ENCODE peak calls at places on chromosome 10, in four cellular contexts. One of them, this sample, is unnamed.

GRCh38 chr10:36489928-36490279 is 635.5 kb upstream of the ANKRD30A start:
- DNase-seq in cardiac muscle cell: peak; percentile 75
- DNase-seq in neural crest cell: no peak
- DNase-seq in HTR-8/SVneo: peak; percentile 52
- DNase-seq in this sample: no peak

GRCh38 chr10:118721005-118721876 is 33.5 kb downstream of the CACUL1 start:
- DNase-seq in cardiac muscle cell: peak; percentile 69
- DNase-seq in neural crest cell: peak; percentile 66
- DNase-seq in HTR-8/SVneo: peak; percentile 15
- DNase-seq in this sample: peak; percentile 54

GRCh38 chr10:63266337-63267327 is 133.5 kb downstream of the NRBF2 start:
- DNase-seq in cardiac muscle cell: peak; percentile 22
- DNase-seq in neural crest cell: no peak
- DNase-seq in HTR-8/SVneo: no peak
- DNase-seq in this sample: peak; percentile 22

GRCh38 chr10:64091889-64092288 is 570.7 kb downstream of the REEP3 start:
- DNase-seq in cardiac muscle cell: peak; percentile 9
- DNase-seq in neural crest cell: no peak
- DNase-seq in HTR-8/SVneo: peak; percentile 3
- DNase-seq in this sample: peak; percentile 69

GRCh38 chr10:73113543-73113942 is 3.3 kb downstream of the NUDT13 start:
- DNase-seq in cardiac muscle cell: peak; percentile 36
- DNase-seq in neural crest cell: no peak
- DNase-seq in HTR-8/SVneo: no peak
- DNase-seq in this sample: no peak

GRCh38 chr10:24333736-24334135 is 124.8 kb downstream of the KIAA1217 start:
- DNase-seq in cardiac muscle cell: peak; percentile 81
- DNase-seq in neural crest cell: no peak
- DNase-seq in HTR-8/SVneo: no peak
- DNase-seq in this sample: no peak

GRCh38 chr10:83545901-83546391 is 593.4 kb upstream of the GHITM start:
- DNase-seq in cardiac muscle cell: peak; percentile 56
- DNase-seq in neural crest cell: no peak
- DNase-seq in HTR-8/SVneo: no peak
- DNase-seq in this sample: no peak

GRCh38 chr10:22339761-22340361 is 5.4 kb upstream of the SPAG6 start:
- DNase-seq in cardiac muscle cell: no peak
- DNase-seq in neural crest cell: no peak
- DNase-seq in HTR-8/SVneo: no peak
- DNase-seq in this sample: no peak

GRCh38 chr10:84715911-84716310 is 387.5 kb downstream of the CCSER2 start:
- DNase-seq in cardiac muscle cell: peak; percentile 14
- DNase-seq in neural crest cell: peak; percentile 39
- DNase-seq in HTR-8/SVneo: peak; percentile 4
- DNase-seq in this sample: peak; percentile 71

GRCh38 chr10:36534471-36535002 is 590.9 kb upstream of the ANKRD30A start:
- DNase-seq in cardiac muscle cell: peak; percentile 61
- DNase-seq in neural crest cell: no peak
- DNase-seq in HTR-8/SVneo: peak; percentile 84
- DNase-seq in this sample: no peak

GRCh38 chr10:119517235-119518141 is 25.0 kb downstream of the RGS10 start:
- DNase-seq in cardiac muscle cell: peak; percentile 55
- DNase-seq in neural crest cell: no peak
- DNase-seq in HTR-8/SVneo: no peak
- DNase-seq in this sample: no peak

GRCh38 chr10:44153901-44154670 is 230.8 kb downstream of the CXCL12 start:
- DNase-seq in cardiac muscle cell: no peak
- DNase-seq in neural crest cell: no peak
- DNase-seq in HTR-8/SVneo: no peak
- DNase-seq in this sample: no peak

GRCh38 chr10:124416733-124417132 is 2.0 kb downstream of the OAT start:
- DNase-seq in cardiac muscle cell: peak; percentile 59
- DNase-seq in neural crest cell: no peak
- DNase-seq in HTR-8/SVneo: no peak
- DNase-seq in this sample: peak; percentile 7

GRCh38 chr10:92573091-92573797 is 649 bp downstream of the IDE start:
- DNase-seq in cardiac muscle cell: peak; percentile 56
- DNase-seq in neural crest cell: peak; percentile 26
- DNase-seq in HTR-8/SVneo: peak; percentile 30
- DNase-seq in this sample: peak; percentile 45

GRCh38 chr10:52740913-52741675 is 31.5 kb downstream of the MBL2 start:
- DNase-seq in cardiac muscle cell: peak; percentile 62
- DNase-seq in neural crest cell: peak; percentile 72
- DNase-seq in HTR-8/SVneo: peak; percentile 39
- DNase-seq in this sample: peak; percentile 20

GRCh38 chr10:68633816-68634466 is 73.8 kb downstream of the TET1 start:
- DNase-seq in cardiac muscle cell: no peak
- DNase-seq in neural crest cell: no peak
- DNase-seq in HTR-8/SVneo: no peak
- DNase-seq in this sample: peak; percentile 46

GRCh38 chr10:130127612-130128607 is 8.3 kb upstream of the GLRX3 start:
- DNase-seq in cardiac muscle cell: peak; percentile 72
- DNase-seq in neural crest cell: peak; percentile 57
- DNase-seq in HTR-8/SVneo: peak; percentile 67
- DNase-seq in this sample: peak; percentile 81

GRCh38 chr10:54363390-54363789 is 437.6 kb downstream of the PCDH15 start:
- DNase-seq in cardiac muscle cell: no peak
- DNase-seq in neural crest cell: no peak
- DNase-seq in HTR-8/SVneo: no peak
- DNase-seq in this sample: no peak

GRCh38 chr10:31935678-31936077 is 7.0 kb upstream of the ARHGAP12 start:
- DNase-seq in cardiac muscle cell: no peak
- DNase-seq in neural crest cell: no peak
- DNase-seq in HTR-8/SVneo: no peak
- DNase-seq in this sample: no peak

GRCh38 chr10:103476046-103476768 is 2.8 kb downstream of the CALHM3 start:
- DNase-seq in cardiac muscle cell: peak; percentile 39
- DNase-seq in neural crest cell: no peak
- DNase-seq in HTR-8/SVneo: no peak
- DNase-seq in this sample: no peak

GRCh38 chr10:61903991-61904350 is 2.5 kb downstream of the ARID5B start:
- DNase-seq in cardiac muscle cell: no peak
- DNase-seq in neural crest cell: no peak
- DNase-seq in HTR-8/SVneo: no peak
- DNase-seq in this sample: no peak

GRCh38 chr10:30430544-30431298 is 3.3 kb upstream of the MAP3K8 start:
- DNase-seq in cardiac muscle cell: peak; percentile 50
- DNase-seq in neural crest cell: no peak
- DNase-seq in HTR-8/SVneo: no peak
- DNase-seq in this sample: no peak

GRCh38 chr10:70907619-70908425 is 19.5 kb upstream of the PCBD1 start:
- DNase-seq in cardiac muscle cell: no peak
- DNase-seq in neural crest cell: no peak
- DNase-seq in HTR-8/SVneo: no peak
- DNase-seq in this sample: no peak

GRCh38 chr10:69961168-69961863 is 91.3 kb upstream of the MACROH2A2 start:
- DNase-seq in cardiac muscle cell: peak; percentile 37
- DNase-seq in neural crest cell: peak; percentile 10
- DNase-seq in HTR-8/SVneo: no peak
- DNase-seq in this sample: no peak

GRCh38 chr10:22997102-22997501 is 69.2 kb downstream of the ARMC3 start:
- DNase-seq in cardiac muscle cell: peak; percentile 30
- DNase-seq in neural crest cell: peak; percentile 14
- DNase-seq in HTR-8/SVneo: no peak
- DNase-seq in this sample: no peak

GRCh38 chr10:131636841-131637724 is 263.7 kb upstream of the PPP2R2D start:
- DNase-seq in cardiac muscle cell: no peak
- DNase-seq in neural crest cell: no peak
- DNase-seq in HTR-8/SVneo: no peak
- DNase-seq in this sample: no peak

GRCh38 chr10:98433881-98434732 is 12.6 kb downstream of the HPS1 start:
- DNase-seq in cardiac muscle cell: no peak
- DNase-seq in neural crest cell: no peak
- DNase-seq in HTR-8/SVneo: no peak
- DNase-seq in this sample: no peak

GRCh38 chr10:74011762-74012161 is 13.8 kb downstream of the VCL start:
- DNase-seq in cardiac muscle cell: peak; percentile 94
- DNase-seq in neural crest cell: no peak
- DNase-seq in HTR-8/SVneo: no peak
- DNase-seq in this sample: no peak

GRCh38 chr10:83881647-83882046 is 257.7 kb upstream of the GHITM start:
- DNase-seq in cardiac muscle cell: no peak
- DNase-seq in neural crest cell: no peak
- DNase-seq in HTR-8/SVneo: no peak
- DNase-seq in this sample: no peak

GRCh38 chr10:14688606-14689005 is 86.1 kb downstream of the FAM107B start:
- DNase-seq in cardiac muscle cell: peak; percentile 89
- DNase-seq in neural crest cell: no peak
- DNase-seq in HTR-8/SVneo: no peak
- DNase-seq in this sample: no peak